ENCODE peak calls at places on chromosomes 2 and 18, in six cellular contexts. One of them, this sample, is unnamed.

GRCh38 chr2:63992061-63992685 is 27.1 kb downstream of the VPS54 start:
- DNase-seq in SK-N-SH: no peak
- DNase-seq in H1: no peak
- DNase-seq in GM12891: no peak
- DNase-seq in K562: no peak
- DNase-seq in HepG2: no peak
- DNase-seq in this sample: no peak

GRCh38 chr2:181063696-181064095 is 83.3 kb downstream of the UBE2E3 start:
- DNase-seq in SK-N-SH: no peak
- DNase-seq in H1: no peak
- DNase-seq in GM12891: no peak
- DNase-seq in K562: no peak
- DNase-seq in HepG2: no peak
- DNase-seq in this sample: no peak

GRCh38 chr18:36672437-36673344 is 156.1 kb downstream of the TPGS2 start:
- DNase-seq in SK-N-SH: no peak
- DNase-seq in H1: no peak
- DNase-seq in GM12891: no peak
- DNase-seq in K562: no peak
- DNase-seq in HepG2: no peak
- DNase-seq in this sample: no peak

GRCh38 chr18:52348209-52348608 is 8.2 kb downstream of the DCC start:
- DNase-seq in SK-N-SH: no peak
- DNase-seq in H1: no peak
- DNase-seq in GM12891: no peak
- DNase-seq in K562: peak
- DNase-seq in HepG2: peak
- DNase-seq in this sample: no peak

GRCh38 chr18:75167137-75167536 is 41.8 kb downstream of the PTGR3 start:
- DNase-seq in SK-N-SH: no peak
- DNase-seq in H1: no peak
- DNase-seq in GM12891: no peak
- DNase-seq in K562: no peak
- DNase-seq in HepG2: no peak
- DNase-seq in this sample: no peak

GRCh38 chr2:36704475-36705150 is 8.1 kb downstream of the VIT start:
- DNase-seq in SK-N-SH: no peak
- DNase-seq in H1: no peak
- DNase-seq in GM12891: no peak
- DNase-seq in K562: no peak
- DNase-seq in HepG2: no peak
- DNase-seq in this sample: no peak

GRCh38 chr2:74740395-74741075 is 86.5 kb downstream of the SEMA4F start:
- DNase-seq in SK-N-SH: no peak
- DNase-seq in H1: peak
- DNase-seq in GM12891: no peak
- DNase-seq in K562: no peak
- DNase-seq in HepG2: peak
- DNase-seq in this sample: no peak

GRCh38 chr18:3492721-3493120 is 42.7 kb downstream of the TGIF1 start:
- DNase-seq in SK-N-SH: no peak
- DNase-seq in H1: no peak
- DNase-seq in GM12891: no peak
- DNase-seq in K562: no peak
- DNase-seq in HepG2: no peak
- DNase-seq in this sample: no peak

GRCh38 chr18:5673576-5673975 is 129.8 kb upstream of the EPB41L3 start:
- DNase-seq in SK-N-SH: no peak
- DNase-seq in H1: no peak
- DNase-seq in GM12891: no peak
- DNase-seq in K562: no peak
- DNase-seq in HepG2: no peak
- DNase-seq in this sample: no peak

GRCh38 chr2:67215636-67216035 is 181.5 kb upstream of the ETAA1 start:
- DNase-seq in SK-N-SH: no peak
- DNase-seq in H1: no peak
- DNase-seq in GM12891: no peak
- DNase-seq in K562: no peak
- DNase-seq in HepG2: no peak
- DNase-seq in this sample: no peak

GRCh38 chr2:40451926-40452605 is at the start of gene SLC8A1:
- DNase-seq in SK-N-SH: peak
- DNase-seq in H1: no peak
- DNase-seq in GM12891: peak
- DNase-seq in K562: no peak
- DNase-seq in HepG2: no peak
- DNase-seq in this sample: peak

GRCh38 chr2:133146893-133147292 is 421.4 kb downstream of the NCKAP5 start:
- DNase-seq in SK-N-SH: no peak
- DNase-seq in H1: no peak
- DNase-seq in GM12891: no peak
- DNase-seq in K562: no peak
- DNase-seq in HepG2: no peak
- DNase-seq in this sample: no peak

GRCh38 chr18:61360440-61361383 is 27.5 kb downstream of the CDH20 start:
- DNase-seq in SK-N-SH: no peak
- DNase-seq in H1: no peak
- DNase-seq in GM12891: no peak
- DNase-seq in K562: no peak
- DNase-seq in HepG2: no peak
- DNase-seq in this sample: no peak

GRCh38 chr2:138282014-138282413 is 219.6 kb upstream of the SPOPL start:
- DNase-seq in SK-N-SH: no peak
- DNase-seq in H1: no peak
- DNase-seq in GM12891: no peak
- DNase-seq in K562: no peak
- DNase-seq in HepG2: peak
- DNase-seq in this sample: no peak

GRCh38 chr18:62490967-62491366 is 31.9 kb upstream of the ZCCHC2 start:
- DNase-seq in SK-N-SH: no peak
- DNase-seq in H1: no peak
- DNase-seq in GM12891: no peak
- DNase-seq in K562: no peak
- DNase-seq in HepG2: no peak
- DNase-seq in this sample: no peak

GRCh38 chr2:46873632-46874068 is 42.0 kb downstream of the MCFD2 start:
- DNase-seq in SK-N-SH: peak
- DNase-seq in H1: peak
- DNase-seq in GM12891: no peak
- DNase-seq in K562: peak
- DNase-seq in HepG2: peak
- DNase-seq in this sample: no peak

GRCh38 chr2:48927355-48927754 is 171.8 kb upstream of the LHCGR start:
- DNase-seq in SK-N-SH: no peak
- DNase-seq in H1: no peak
- DNase-seq in GM12891: no peak
- DNase-seq in K562: no peak
- DNase-seq in HepG2: peak
- DNase-seq in this sample: no peak

GRCh38 chr2:147628971-147629421 is 215.8 kb upstream of the ACVR2A start:
- DNase-seq in SK-N-SH: no peak
- DNase-seq in H1: no peak
- DNase-seq in GM12891: no peak
- DNase-seq in K562: no peak
- DNase-seq in HepG2: no peak
- DNase-seq in this sample: no peak

GRCh38 chr2:48607307-48608014 is 10.2 kb upstream of the GTF2A1L start:
- DNase-seq in SK-N-SH: no peak
- DNase-seq in H1: no peak
- DNase-seq in GM12891: no peak
- DNase-seq in K562: peak
- DNase-seq in HepG2: no peak
- DNase-seq in this sample: no peak

GRCh38 chr2:216299130-216299529 is 73.2 kb downstream of the MARCHF4 start:
- DNase-seq in SK-N-SH: no peak
- DNase-seq in H1: no peak
- DNase-seq in GM12891: no peak
- DNase-seq in K562: no peak
- DNase-seq in HepG2: no peak
- DNase-seq in this sample: no peak

GRCh38 chr18:9638886-9639285 is 24.5 kb upstream of the PPP4R1 start:
- DNase-seq in SK-N-SH: no peak
- DNase-seq in H1: no peak
- DNase-seq in GM12891: no peak
- DNase-seq in K562: no peak
- DNase-seq in HepG2: no peak
- DNase-seq in this sample: no peak

GRCh38 chr2:196191541-196191940 is 20.2 kb upstream of the STK17B start:
- DNase-seq in SK-N-SH: no peak
- DNase-seq in H1: no peak
- DNase-seq in GM12891: no peak
- DNase-seq in K562: no peak
- DNase-seq in HepG2: no peak
- DNase-seq in this sample: no peak

GRCh38 chr18:1014496-1014895 is 109.8 kb downstream of the ADCYAP1 start:
- DNase-seq in SK-N-SH: no peak
- DNase-seq in H1: no peak
- DNase-seq in GM12891: no peak
- DNase-seq in K562: no peak
- DNase-seq in HepG2: no peak
- DNase-seq in this sample: no peak

GRCh38 chr2:182506606-182507005 is 79.8 kb upstream of the PDE1A start:
- DNase-seq in SK-N-SH: peak
- DNase-seq in H1: no peak
- DNase-seq in GM12891: no peak
- DNase-seq in K562: no peak
- DNase-seq in HepG2: no peak
- DNase-seq in this sample: no peak

GRCh38 chr2:222859786-222860726 is 780 bp upstream of the ACSL3 start:
- DNase-seq in SK-N-SH: peak
- DNase-seq in H1: no peak
- DNase-seq in GM12891: no peak
- DNase-seq in K562: no peak
- DNase-seq in HepG2: peak
- DNase-seq in this sample: no peak

GRCh38 chr2:85705680-85706039 is 11.5 kb downstream of the GNLY start:
- DNase-seq in SK-N-SH: no peak
- DNase-seq in H1: no peak
- DNase-seq in GM12891: no peak
- DNase-seq in K562: no peak
- DNase-seq in HepG2: peak
- DNase-seq in this sample: no peak

GRCh38 chr2:9191044-9191481 is 15.5 kb upstream of the ASAP2 start:
- DNase-seq in SK-N-SH: peak
- DNase-seq in H1: no peak
- DNase-seq in GM12891: no peak
- DNase-seq in K562: no peak
- DNase-seq in HepG2: peak
- DNase-seq in this sample: no peak

GRCh38 chr2:175282300-175282699 is 100.8 kb upstream of the ATP5MC3 start:
- DNase-seq in SK-N-SH: peak
- DNase-seq in H1: no peak
- DNase-seq in GM12891: peak
- DNase-seq in K562: peak
- DNase-seq in HepG2: peak
- DNase-seq in this sample: no peak

DNA sequence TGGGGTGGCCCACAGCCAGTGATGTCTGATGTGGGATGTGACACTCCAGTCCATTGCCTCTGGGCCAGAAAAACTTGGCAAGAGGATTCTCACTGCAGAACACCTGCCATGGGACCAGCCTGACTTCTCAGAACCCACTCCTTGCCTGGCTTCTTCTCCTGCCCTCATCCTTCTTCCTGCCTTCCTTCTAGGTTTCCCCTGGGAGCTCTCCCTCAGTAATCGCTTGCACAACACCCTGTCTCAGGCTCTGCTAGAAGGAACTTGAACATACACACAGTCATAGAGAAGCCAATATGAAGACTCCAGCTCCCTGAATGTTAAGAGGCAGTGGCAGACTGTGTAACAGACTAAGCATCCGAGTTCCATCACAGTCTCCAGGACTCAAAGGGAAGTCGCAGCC is 4.3 kb upstream of the COL6A3 start:
- DNase-seq in SK-N-SH: no peak
- DNase-seq in H1: no peak
- DNase-seq in GM12891: no peak
- DNase-seq in K562: no peak
- DNase-seq in HepG2: no peak
- DNase-seq in this sample: no peak
- TF ChIP-seq TAF1 in SK-N-SH: no peak
- TF ChIP-seq TAF1 in H1: no peak
- TF ChIP-seq TAF1 in GM12891: no peak
- TF ChIP-seq TAF1 in K562: no peak
- TF ChIP-seq TAF1 in HepG2: no peak
- TF ChIP-seq TAF1 in this sample: no peak

GRCh38 chr2:219856602-219857001 is 229.2 kb downstream of the SLC4A3 start:
- DNase-seq in SK-N-SH: no peak
- DNase-seq in H1: no peak
- DNase-seq in GM12891: no peak
- DNase-seq in K562: no peak
- DNase-seq in HepG2: no peak
- DNase-seq in this sample: no peak
- TF ChIP-seq POLR2AphosphoS5 in SK-N-SH: no peak
- TF ChIP-seq POLR2AphosphoS5 in H1: no peak
- TF ChIP-seq POLR2AphosphoS5 in GM12891: no peak
- TF ChIP-seq POLR2AphosphoS5 in K562: no peak
- TF ChIP-seq POLR2AphosphoS5 in HepG2: no peak
- TF ChIP-seq POLR2AphosphoS5 in this sample: no peak

GRCh38 chr2:19762142-19762541 is 139.6 kb downstream of the TTC32 start:
- DNase-seq in SK-N-SH: no peak
- DNase-seq in H1: no peak
- DNase-seq in GM12891: no peak
- DNase-seq in K562: no peak
- DNase-seq in HepG2: no peak
- DNase-seq in this sample: no peak
- TF ChIP-seq TAF1 in SK-N-SH: no peak
- TF ChIP-seq TAF1 in H1: no peak
- TF ChIP-seq TAF1 in GM12891: no peak
- TF ChIP-seq TAF1 in K562: no peak
- TF ChIP-seq TAF1 in HepG2: no peak
- TF ChIP-seq TAF1 in this sample: no peak

DNA sequence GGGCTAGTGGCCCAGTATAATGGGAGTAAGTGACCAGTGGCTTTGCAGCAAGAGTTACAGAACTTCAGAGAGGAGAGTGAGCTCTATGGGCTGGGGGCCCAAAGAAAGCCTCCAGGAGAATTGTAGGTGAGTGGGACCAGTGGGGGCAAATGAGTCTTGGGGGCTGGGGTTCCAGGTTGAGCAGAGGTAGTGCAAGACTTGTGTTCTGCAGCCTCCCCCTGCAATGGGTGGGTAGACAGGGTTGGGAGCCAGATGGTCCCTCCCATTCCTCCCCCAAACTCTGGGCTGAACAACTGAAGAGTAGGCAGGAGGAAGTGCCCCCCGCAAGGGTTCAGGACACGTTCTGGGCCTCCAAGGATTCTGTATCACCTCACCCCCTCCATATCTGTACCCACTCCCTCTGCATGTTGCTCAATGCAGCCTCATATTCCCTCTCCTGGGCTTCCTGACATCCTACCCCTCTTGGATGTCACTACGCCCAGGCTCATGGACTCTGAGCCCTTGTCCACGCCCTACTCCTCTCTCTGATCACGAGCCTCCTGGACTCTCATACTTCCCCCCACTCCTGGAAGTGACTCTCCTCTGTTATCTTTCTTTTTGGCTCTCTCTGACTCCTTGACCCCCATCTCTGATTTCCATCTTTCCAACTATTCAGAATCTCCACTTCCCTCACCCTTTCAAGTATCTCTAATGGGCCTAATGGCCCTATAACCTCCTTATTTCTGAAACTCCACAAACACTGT is 2.0 kb downstream of the TMEM198 start:
- DNase-seq in SK-N-SH: no peak
- DNase-seq in H1: no peak
- DNase-seq in GM12891: no peak
- DNase-seq in K562: no peak
- DNase-seq in HepG2: peak
- DNase-seq in this sample: no peak
- TF ChIP-seq POLR2AphosphoS5 in SK-N-SH: no peak
- TF ChIP-seq POLR2AphosphoS5 in H1: no peak
- TF ChIP-seq POLR2AphosphoS5 in GM12891: no peak
- TF ChIP-seq POLR2AphosphoS5 in K562: no peak
- TF ChIP-seq POLR2AphosphoS5 in HepG2: peak
- TF ChIP-seq POLR2AphosphoS5 in this sample: no peak